ENCODE peak calls at places on chromosomes 16 and 17, in five cellular contexts. N is AG09309; S is stimulated activated CD4-positive, alpha-beta T cell treated with anti-CD3 and anti-CD28 coated beads, Interleukin-1b, Interleukin-23, amount 100 ng/mL, for 1 hour; Y is NCI-H748 treated with DMSO at 0.1 percent for 48 hours; J is activated CD8-positive, alpha-beta memory T cell treated with anti-CD3 and anti-CD28 coated beads for 48 hours. U is an unnamed sample.

GRCh38 chr17:6463616-6464445 is 19.6 kb downstream of the PIMREG start:
- DNase-seq in N (no peak), S (no peak), Y (no peak), J (no peak), U (no peak)

GRCh38 chr16:85445779-85446222 is 167.3 kb upstream of the GSE1 start:
- DNase-seq in N (no peak), S (no peak), Y (peak), J (no peak), U (no peak)

GRCh38 chr16:50900391-50900942 is 158.6 kb downstream of the CYLD start:
- DNase-seq in N (no peak), S (no peak), Y (no peak), J (no peak), U (no peak)

GRCh38 chr17:48162946-48163506 is 55.5 kb downstream of the SNX11 start:
- DNase-seq in N (no peak), S (no peak), Y (no peak), J (no peak), U (peak)

GRCh38 chr17:8552582-8553320 is 77.8 kb downstream of the MYH10 start:
- DNase-seq in N (peak), S (no peak), Y (no peak), J (no peak), U (no peak)

GRCh38 chr17:78665952-78666920 is 89.0 kb upstream of the DNAH17 start:
- DNase-seq in N (no peak), S (peak), Y (no peak), J (no peak), U (no peak)

GRCh38 chr16:79747688-79748087 is 147.2 kb upstream of the MAF start:
- DNase-seq in N (no peak), S (no peak), Y (no peak), J (no peak), U (no peak)

GRCh38 chr17:36036240-36036639 is 18.5 kb upstream of the CCL23 start:
- DNase-seq in N (no peak), S (no peak), Y (no peak), J (no peak), U (no peak)

GRCh38 chr17:17445925-17446665 is 30.7 kb upstream of the MED9 start:
- DNase-seq in N (peak), S (no peak), Y (no peak), J (no peak), U (peak)

GRCh38 chr16:68843482-68844210 is at the start of gene TANGO6:
- DNase-seq in N (no peak), S (peak), Y (peak), J (peak), U (peak)

GRCh38 chr17:19409509-19409908 is 1.5 kb upstream of the RNF112 start:
- DNase-seq in N (no peak), S (no peak), Y (no peak), J (no peak), U (peak)

GRCh38 chr16:30565526-30565925 is 6.0 kb downstream of the ZNF688 start:
- DNase-seq in N (no peak), S (no peak), Y (no peak), J (no peak), U (no peak)

GRCh38 chr17:57823469-57824401 is 26.1 kb downstream of the MRPS23 start:
- DNase-seq in N (no peak), S (no peak), Y (peak), J (no peak), U (no peak)

GRCh38 chr16:11619327-11619851 is 32.7 kb upstream of the LITAF start:
- DNase-seq in N (no peak), S (no peak), Y (no peak), J (no peak), U (no peak)

U was measured in MG63.